ENCODE peak calls at places on chromosomes 13 and 19, in nine cellular contexts. Z is NCI-H1930; T is non-pigmented ciliary epithelial cell; D is lower lobe of right lung; J is activated T-cell treated with anti-CD3 and anti-CD28 coated beads, Interleukin-2, amount 50 U/mL, for 1 hour; N is COR-L47; L is AG08395; B is GM03348; R is T-helper 2 cell. M is an unnamed sample.

GRCh38 chr13:114065141-114065925 is 67.1 kb downstream of the RASA3 start:
- DNase-seq in Z (no peak), T (peak; percentile 88), D (peak; percentile 83), J (peak; percentile 80), N (peak; percentile 78), L (peak; percentile 90), B (peak; percentile 93), R (peak; percentile 60), M (peak; percentile 87)

GRCh38 chr19:48928164-48929005 is 5.1 kb upstream of the DHDH start:
- DNase-seq in Z (no peak), T (no peak), D (peak; percentile 59), J (no peak), N (no peak), L (no peak), B (no peak), R (no peak), M (no peak)

GRCh38 chr19:6935069-6935468 is 47.7 kb downstream of the ADGRE1 start:
- DNase-seq in Z (no peak), T (no peak), D (no peak), J (no peak), N (no peak), L (no peak), B (no peak), R (no peak), M (no peak)

GRCh38 chr19:8453616-8454015 is 8.8 kb downstream of the HNRNPM start:
- DNase-seq in Z (no peak), T (no peak), D (no peak), J (no peak), N (no peak), L (no peak), B (no peak), R (no peak), M (no peak)

GRCh38 chr19:5993516-5994406 is 15.8 kb upstream of the RANBP3 start:
- DNase-seq in Z (no peak), T (no peak), D (peak; percentile 82), J (no peak), N (no peak), L (peak; percentile 44), B (no peak), R (no peak), M (no peak)

GRCh38 chr19:12838893-12839656 is 760 bp downstream of the MAST1 start:
- DNase-seq in Z (no peak), T (no peak), D (no peak), J (no peak), N (peak; percentile 49), L (no peak), B (peak; percentile 1), R (peak; percentile 35), M (no peak)

GRCh38 chr19:17340871-17341357 is 3.6 kb downstream of the GTPBP3 start:
- DNase-seq in Z (no peak), T (no peak), D (no peak), J (no peak), N (no peak), L (no peak), B (no peak), R (no peak), M (no peak)

GRCh38 chr19:991174-991931 is 7.2 kb downstream of the WDR18 start:
- DNase-seq in Z (no peak), T (no peak), D (no peak), J (peak; percentile 73), N (no peak), L (peak; percentile 52), B (peak; percentile 74), R (peak; percentile 28), M (no peak)

GRCh38 chr13:45518525-45519235 is 53.9 kb downstream of the COG3 start:
- DNase-seq in Z (no peak), T (no peak), D (no peak), J (no peak), N (no peak), L (peak; percentile 19), B (no peak), R (no peak), M (no peak)

GRCh38 chr19:30047355-30047895 is 105.4 kb downstream of the URI1 start:
- DNase-seq in Z (no peak), T (no peak), D (no peak), J (no peak), N (no peak), L (no peak), B (no peak), R (no peak), M (no peak)

GRCh38 chr19:6062961-6063575 is 47.2 kb downstream of the RFX2 start:
- DNase-seq in Z (no peak), T (no peak), D (no peak), J (no peak), N (no peak), L (no peak), B (no peak), R (no peak), M (peak; percentile 31)

GRCh38 chr13:29713841-29714240 is 118.4 kb upstream of the SLC7A1 start:
- DNase-seq in Z (no peak), T (no peak), D (no peak), J (no peak), N (no peak), L (no peak), B (no peak), R (no peak), M (no peak)

GRCh38 chr13:92158335-92158734 is 759.9 kb downstream of the GPC5 start:
- DNase-seq in Z (no peak), T (peak; percentile 13), D (no peak), J (no peak), N (no peak), L (no peak), B (no peak), R (no peak), M (no peak)

GRCh38 chr13:80052286-80052685 is 288.6 kb downstream of the SPRY2 start:
- DNase-seq in Z (no peak), T (no peak), D (no peak), J (no peak), N (no peak), L (no peak), B (no peak), R (no peak), M (no peak)

GRCh38 chr13:39976481-39976880 is 321.0 kb downstream of the COG6 start:
- DNase-seq in Z (no peak), T (no peak), D (no peak), J (no peak), N (no peak), L (no peak), B (no peak), R (no peak), M (no peak)

GRCh38 chr19:20254151-20254550 is 87.1 kb downstream of the ZNF486 start:
- DNase-seq in Z (no peak), T (no peak), D (no peak), J (no peak), N (no peak), L (no peak), B (no peak), R (no peak), M (no peak)

GRCh38 chr13:74114202-74114601 is 20.0 kb downstream of the KLF12 start:
- DNase-seq in Z (no peak), T (no peak), D (no peak), J (no peak), N (no peak), L (peak; percentile 28), B (no peak), R (no peak), M (no peak)

GRCh38 chr19:56261145-56261544 is 11.4 kb upstream of the EDDM13 start:
- DNase-seq in Z (no peak), T (no peak), D (no peak), J (no peak), N (no peak), L (no peak), B (no peak), R (no peak), M (no peak)

GRCh38 chr13:26007774-26008173 is 44.0 kb downstream of the SHISA2 start:
- DNase-seq in Z (no peak), T (no peak), D (no peak), J (no peak), N (no peak), L (no peak), B (no peak), R (no peak), M (no peak)

GRCh38 chr19:13957107-13957506 is 4.8 kb downstream of the DCAF15 start:
- DNase-seq in Z (no peak), T (no peak), D (no peak), J (no peak), N (no peak), L (no peak), B (no peak), R (no peak), M (no peak)

GRCh38 chr13:60617863-60618733 is 221.1 kb downstream of the TDRD3 start:
- DNase-seq in Z (no peak), T (peak; percentile 4), D (no peak), J (no peak), N (peak; percentile 26), L (peak; percentile 65), B (peak; percentile 72), R (no peak), M (no peak)

GRCh38 chr13:34762312-34762711 is 179.8 kb upstream of the NBEA start:
- DNase-seq in Z (no peak), T (no peak), D (no peak), J (no peak), N (no peak), L (no peak), B (peak; percentile 11), R (no peak), M (no peak)

GRCh38 chr13:29284726-29285125 is 310.8 kb downstream of the SLC7A1 start:
- DNase-seq in Z (no peak), T (no peak), D (no peak), J (no peak), N (no peak), L (no peak), B (no peak), R (no peak), M (no peak)

GRCh38 chr19:5985098-5985783 is 7.3 kb upstream of the RANBP3 start:
- DNase-seq in Z (no peak), T (no peak), D (no peak), J (no peak), N (no peak), L (peak; percentile 46), B (peak; percentile 51), R (no peak), M (no peak)

GRCh38 chr19:41309225-41310030 is 544 bp upstream of the CCDC97 start:
- DNase-seq in Z (no peak), T (no peak), D (no peak), J (peak; percentile 54), N (no peak), L (no peak), B (no peak), R (no peak), M (no peak)

GRCh38 chr13:103250071-103250470 is 183.9 kb upstream of the SLC10A2 start:
- DNase-seq in Z (no peak), T (no peak), D (no peak), J (no peak), N (no peak), L (no peak), B (no peak), R (no peak), M (no peak)

GRCh38 chr13:99985243-99985874 is 3.8 kb downstream of the ZIC2 start:
- DNase-seq in Z (no peak), T (no peak), D (no peak), J (no peak), N (no peak), L (no peak), B (no peak), R (no peak), M (no peak)

GRCh38 chr19:10751109-10751972 is 33.5 kb downstream of the DNM2 start:
- DNase-seq in Z (no peak), T (no peak), D (peak; percentile 81), J (no peak), N (no peak), L (no peak), B (peak; percentile 37), R (no peak), M (no peak)

GRCh38 chr13:60090579-60090978 is 73.1 kb downstream of the DIAPH3 start:
- DNase-seq in Z (no peak), T (no peak), D (no peak), J (no peak), N (no peak), L (peak; percentile 41), B (peak; percentile 47), R (no peak), M (no peak)

GRCh38 chr13:105338044-105338443 is 1197.4 kb downstream of the EFNB2 start:
- DNase-seq in Z (no peak), T (no peak), D (no peak), J (no peak), N (no peak), L (no peak), B (no peak), R (no peak), M (no peak)

GRCh38 chr13:72570019-72570418 is 157.4 kb downstream of the MZT1 start:
- DNase-seq in Z (no peak), T (no peak), D (no peak), J (no peak), N (no peak), L (no peak), B (no peak), R (no peak), M (no peak)